ENCODE peak calls at places on chromosomes 7 and 10, in four cellular contexts. G is mucosa of descending colon, P is mesothelial cell of epicardium, M is BE2C. L is an unnamed sample.

GRCh38 chr7:13197501-13197900 is 510.1 kb downstream of the ARL4A start:
- DNase-seq in P (no peak), M (no peak), G (no peak), L (no peak)

GRCh38 chr10:8035641-8036520 is 18.6 kb upstream of the GATA3 start:
- DNase-seq in P (no peak), M (no peak), G (no peak), L (peak)

GRCh38 chr10:5571826-5572225 is 47.1 kb downstream of the CALML3 start:
- DNase-seq in M (no peak), P (no peak), G (no peak), L (no peak)

GRCh38 chr10:15652757-15653156 is 67.0 kb downstream of the ITGA8 start:
- DNase-seq in M (no peak), G (no peak), P (no peak), L (no peak)

GRCh38 chr10:36446873-36447272 is 678.5 kb upstream of the ANKRD30A start:
- DNase-seq in M (peak), G (no peak), P (no peak), L (no peak)

GRCh38 chr7:48637382-48637781 is 287.0 kb upstream of the CDC14C start:
- DNase-seq in P (no peak), G (no peak), M (no peak), L (no peak)

GRCh38 chr7:40009301-40009700 is 59.2 kb downstream of the CDK13 start:
- DNase-seq in G (no peak), P (no peak), M (no peak), L (no peak)

GRCh38 chr10:50577681-50578350 is 45.9 kb downstream of the SGMS1 start:
- DNase-seq in M (peak), G (no peak), P (no peak), L (no peak)

GRCh38 chr10:107487284-107487683 is 322.8 kb upstream of the SORCS1 start:
- DNase-seq in G (no peak), M (no peak), P (no peak), L (no peak)

GRCh38 chr10:76581685-76582084 is 1055.9 kb downstream of the KCNMA1 start:
- DNase-seq in M (no peak), G (no peak), P (no peak), L (no peak)

GRCh38 chr10:124993728-124994451 is 52.0 kb downstream of the ZRANB1 start:
- DNase-seq in M (no peak), P (no peak), G (no peak), L (no peak)

GRCh38 chr7:91242097-91242846 is 22.0 kb upstream of the FZD1 start:
- DNase-seq in P (no peak), M (no peak), G (no peak), L (no peak)

GRCh38 chr7:39083781-39084180 is 106.1 kb downstream of the POU6F2 start:
- DNase-seq in G (no peak), P (no peak), M (no peak), L (no peak)

GRCh38 chr10:53140516-53140915 is 367.9 kb upstream of the MBL2 start:
- DNase-seq in M (no peak), G (no peak), P (no peak), L (no peak)

GRCh38 chr7:97015787-97016391 is 8.7 kb downstream of the DLX5 start:
- DNase-seq in P (no peak), M (no peak), G (no peak), L (no peak)

GRCh38 chr7:71313562-71313961 is 181.6 kb downstream of the GALNT17 start:
- DNase-seq in G (no peak), M (no peak), P (no peak), L (no peak)

GRCh38 chr10:95297402-95297801 is 6.6 kb upstream of the PDLIM1 start:
- DNase-seq in P (no peak), M (no peak), G (no peak), L (no peak)

GRCh38 chr7:66521675-66522074 is 107.0 kb upstream of the KCTD7 start:
- DNase-seq in P (no peak), G (no peak), M (no peak), L (no peak)

GRCh38 chr7:66524738-66525137 is 103.9 kb upstream of the KCTD7 start:
- DNase-seq in M (no peak), P (no peak), G (no peak), L (no peak)

GRCh38 chr7:66518151-66518691 is 110.5 kb upstream of the KCTD7 start:
- DNase-seq in G (no peak), M (no peak), P (no peak), L (no peak)

GRCh38 chr7:66523409-66523808 is 105.3 kb upstream of the KCTD7 start:
- DNase-seq in G (no peak), P (no peak), M (no peak), L (no peak)

DNA sequence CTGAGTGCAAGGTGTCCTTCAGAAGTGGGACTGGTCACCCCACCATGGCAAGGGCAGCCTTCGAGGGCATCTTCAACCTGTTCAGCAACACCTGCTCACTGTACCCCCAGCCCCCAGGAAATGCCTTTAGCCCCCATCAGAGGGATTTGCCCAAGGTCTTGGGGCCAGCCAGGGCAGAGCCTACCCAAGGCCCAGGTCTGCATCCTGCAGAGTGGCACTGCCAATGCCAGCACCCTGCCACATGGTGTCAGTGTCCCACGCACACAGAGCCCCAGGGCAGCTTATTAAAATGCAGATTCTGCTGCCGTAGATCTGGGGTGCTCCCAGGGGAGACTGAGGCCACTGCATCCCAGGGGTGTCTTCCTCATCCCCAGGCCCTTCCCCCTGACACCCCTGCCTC is 106.2 kb upstream of the KCTD7 start:
- DNase-seq in P (no peak), M (no peak), G (no peak), L (no peak)
- TF ChIP-seq CTCF in P (no peak), M (peak), G (no peak), L (no peak)

GRCh38 chr7:35035511-35035921 is 1.8 kb downstream of the DPY19L1 start:
- DNase-seq in G (no peak), P (no peak), M (no peak), L (no peak)
- TF ChIP-seq CTCF in G (no peak), P (no peak), M (no peak), L (no peak)

DNA sequence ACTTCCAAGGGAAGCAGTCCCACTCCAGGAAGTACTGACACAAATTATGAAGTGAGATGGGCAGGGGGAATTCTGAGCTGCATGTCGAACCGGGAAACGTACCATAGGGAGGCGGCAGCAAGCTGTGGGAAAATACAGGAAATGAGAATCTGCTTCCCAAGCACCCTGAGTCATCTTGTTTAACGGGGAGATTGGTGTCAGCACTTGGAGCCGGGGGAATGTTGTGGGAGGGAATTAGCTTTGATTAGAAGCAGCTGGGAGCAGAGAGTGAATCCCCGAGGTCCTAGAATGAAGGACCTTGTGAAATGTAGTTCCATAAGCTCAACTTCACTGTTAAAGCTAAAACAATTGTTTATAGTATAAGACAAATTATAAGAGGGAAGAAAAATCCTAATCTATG is 141.4 kb upstream of the PRKCQ start:
- DNase-seq in G (no peak), M (no peak), P (no peak), L (no peak)
- TF ChIP-seq CTCF in G (no peak), M (no peak), P (no peak), L (no peak)

GRCh38 chr7:95246935-95247370 is 77.4 kb downstream of the PON1 start:
- DNase-seq in P (no peak), M (peak), G (no peak), L (peak)
- TF ChIP-seq CTCF in P (peak), M (peak), G (peak), L (peak)

GRCh38 chr7:151122276-151122675 is 36.0 kb downstream of the AGAP3 start:
- DNase-seq in M (no peak), P (no peak), G (no peak), L (peak)
- TF ChIP-seq CTCF in M (no peak), P (no peak), G (no peak), L (no peak)

DNA sequence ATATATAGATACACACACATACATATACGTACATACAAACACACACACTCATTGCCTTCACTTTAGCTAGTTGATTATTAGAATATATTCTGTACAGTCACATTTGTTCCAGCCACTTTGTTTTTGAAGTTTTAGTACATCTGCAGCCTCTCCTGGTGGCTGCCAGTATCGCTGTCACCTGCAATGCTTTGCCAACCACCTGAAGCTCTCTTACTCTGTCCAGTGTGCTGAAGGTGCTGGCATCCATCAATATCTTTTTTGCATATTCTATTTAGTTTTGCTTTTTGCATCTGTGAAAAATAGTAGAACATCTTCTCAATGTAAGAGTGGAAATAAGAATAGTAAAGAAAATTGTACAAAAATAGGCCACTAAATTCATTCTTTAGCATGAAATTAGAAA is 388.6 kb downstream of the EXOC4 start:
- DNase-seq in M (no peak), G (no peak), P (no peak), L (no peak)
- TF ChIP-seq CTCF in M (peak), G (no peak), P (no peak), L (no peak)

GRCh38 chr7:82247814-82248433 is 195.7 kb downstream of the CACNA2D1 start:
- DNase-seq in M (no peak), P (no peak), G (no peak), L (no peak)
- TF ChIP-seq CTCF in M (peak), P (no peak), G (no peak), L (peak)

GRCh38 chr7:74253975-74254857 is at the start of gene RFC2:
- DNase-seq in G (peak), P (peak), M (peak), L (peak)
- TF ChIP-seq CTCF in G (peak), P (peak), M (no peak), L (no peak)

GRCh38 chr7:85750454-85750949 is 563.6 kb upstream of the SEMA3D start:
- DNase-seq in M (peak), P (no peak), G (peak), L (peak)

GRCh38 chr7:85748861-85749260 is 562.0 kb upstream of the SEMA3D start:
- DNase-seq in M (no peak), G (no peak), P (no peak), L (no peak)

GRCh38 chr7:85749715-85750453 is 563.0 kb upstream of the SEMA3D start:
- DNase-seq in P (no peak), G (no peak), M (no peak), L (no peak)
- TF ChIP-seq CTCF in P (no peak), G (no peak), M (no peak), L (no peak)

GRCh38 chr10:132361581-132362101 is 29.6 kb downstream of the LRRC27 start:
- DNase-seq in G (peak), M (no peak), P (no peak), L (no peak)
- TF ChIP-seq CTCF in G (no peak), M (no peak), P (no peak), L (no peak)